ENCODE peak calls at places on chromosomes 3 and 15, in six cellular contexts. L, B, I, Z, W and D are unnamed samples.

GRCh38 chr15:82397817-82398216 is 31.8 kb upstream of the GOLGA6L9 start:
- DNase-seq in B (no peak), L (no peak), I (no peak), W (no peak), Z (no peak), D (no peak)

GRCh38 chr3:123503200-123503599 is 54.3 kb upstream of the ADCY5 start:
- DNase-seq in I (no peak), Z (no peak), B (no peak), W (no peak), L (no peak), D (no peak)

GRCh38 chr15:52718551-52718950 is 39.4 kb upstream of the ATOSA start:
- DNase-seq in L (no peak), W (no peak), I (no peak), Z (no peak), B (no peak), D (no peak)

GRCh38 chr15:74431645-74432044 is 2.1 kb downstream of the SEMA7A start:
- DNase-seq in I (no peak), B (peak), L (no peak), Z (no peak), W (no peak), D (no peak)

GRCh38 chr3:105235785-105236184 is 130.9 kb upstream of the ALCAM start:
- DNase-seq in B (no peak), W (no peak), I (no peak), Z (no peak), L (no peak), D (no peak)

GRCh38 chr3:27219127-27219860 is 149.9 kb downstream of the NEK10 start:
- DNase-seq in I (peak), W (no peak), B (no peak), Z (peak), L (no peak), D (peak)

GRCh38 chr15:80309769-80310384 is 57.9 kb upstream of the CTXND1 start:
- DNase-seq in B (no peak), Z (peak), L (no peak), W (peak), I (peak), D (peak)

GRCh38 chr3:36893137-36893557 is 51.7 kb downstream of the TRANK1 start:
- DNase-seq in L (no peak), Z (peak), B (peak), W (no peak), I (peak), D (no peak)

GRCh38 chr15:60212536-60212935 is 185.2 kb downstream of the ANXA2 start:
- DNase-seq in Z (peak), B (no peak), W (no peak), I (no peak), L (no peak), D (no peak)

GRCh38 chr15:98767692-98768091 is 119.4 kb downstream of the IGF1R start:
- DNase-seq in L (no peak), I (no peak), B (no peak), Z (no peak), W (no peak), D (no peak)

GRCh38 chr15:50321680-50322079 is 33.3 kb downstream of the GABPB1 start:
- DNase-seq in Z (no peak), B (no peak), I (no peak), W (peak), L (no peak), D (no peak)

GRCh38 chr3:117547956-117548550 is 838.5 kb downstream of the TUSC7 start:
- DNase-seq in Z (peak), W (peak), B (no peak), L (no peak), I (no peak), D (peak)

GRCh38 chr3:150975096-150975991 is 2.8 kb upstream of the CLRN1 start:
- DNase-seq in B (no peak), I (no peak), Z (no peak), W (no peak), L (no peak), D (no peak)

GRCh38 chr3:187223799-187224198 is 26.5 kb downstream of the RTP1 start:
- DNase-seq in L (no peak), I (no peak), W (no peak), B (no peak), Z (no peak), D (no peak)

GRCh38 chr3:19213608-19214220 is 65.4 kb downstream of the KCNH8 start:
- DNase-seq in L (no peak), B (no peak), W (no peak), I (no peak), Z (no peak), D (no peak)

DNA sequence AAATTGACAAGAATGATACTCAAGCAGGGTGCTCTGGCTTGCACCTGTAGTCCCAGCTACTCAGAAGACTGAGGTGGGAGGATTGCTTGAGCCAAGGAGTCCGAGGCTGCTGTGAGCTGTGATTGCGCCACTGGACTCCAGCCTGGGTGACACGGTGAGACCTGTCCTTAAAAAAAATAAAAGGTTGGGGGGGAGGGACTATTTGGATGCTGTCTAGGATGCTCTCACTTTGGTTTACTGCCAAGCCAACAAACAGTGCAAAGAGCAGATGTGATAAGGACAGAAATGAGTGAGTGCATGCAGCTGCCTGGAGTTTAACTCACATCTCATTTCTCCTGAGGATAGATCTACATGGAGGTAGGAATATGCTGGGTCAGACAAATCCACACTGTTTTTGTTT is 130.0 kb downstream of the FRMD4B start:
- DNase-seq in Z (no peak), I (no peak), B (no peak), W (no peak), L (no peak), D (no peak)
- TF ChIP-seq CTCF in Z (no peak), I (no peak), B (no peak), W (no peak), L (no peak), D (no peak)

DNA sequence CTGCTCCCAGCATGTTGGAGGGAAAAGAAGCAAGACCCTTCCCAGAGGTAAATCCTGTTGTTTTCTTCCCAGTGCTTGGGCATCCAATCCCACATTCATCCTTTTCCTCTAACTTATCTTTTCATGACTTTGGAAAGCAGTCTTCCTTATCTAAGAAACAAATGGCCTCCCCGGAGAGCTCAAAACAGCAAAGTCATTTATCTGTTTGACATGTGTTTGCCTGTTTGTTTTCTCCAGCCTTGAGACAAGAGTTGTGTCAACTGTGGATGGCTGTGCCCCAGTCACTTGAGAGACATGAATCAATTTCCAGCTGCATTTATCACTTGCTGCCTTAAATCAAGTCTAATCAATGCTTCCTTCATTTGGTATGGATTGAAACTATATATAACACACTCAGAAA is 103.9 kb downstream of the SHQ1 start:
- DNase-seq in Z (no peak), I (no peak), L (no peak), W (no peak), B (no peak), D (no peak)
- TF ChIP-seq CTCF in Z (no peak), I (no peak), L (no peak), W (no peak), B (no peak), D (no peak)

GRCh38 chr3:97940034-97940433 is 32.2 kb downstream of the RIOX2 start:
- DNase-seq in I (peak), L (no peak), W (no peak), B (no peak), Z (peak), D (no peak)
- TF ChIP-seq CTCF in I (no peak), L (no peak), W (no peak), B (peak), Z (no peak), D (no peak)

GRCh38 chr3:72657666-72658065 is 190.6 kb downstream of the SHQ1 start:
- DNase-seq in I (no peak), B (peak), Z (no peak), L (no peak), W (no peak), D (no peak)

GRCh38 chr3:72658466-72659100 is 189.7 kb downstream of the SHQ1 start:
- DNase-seq in I (no peak), W (no peak), Z (no peak), L (no peak), B (no peak), D (no peak)

GRCh38 chr3:72652395-72652794 is 195.8 kb downstream of the SHQ1 start:
- DNase-seq in B (peak), W (no peak), Z (no peak), L (no peak), I (no peak), D (no peak)

GRCh38 chr3:72655151-72655551 is 193.1 kb downstream of the SHQ1 start:
- DNase-seq in B (no peak), Z (no peak), W (no peak), L (no peak), I (no peak), D (no peak)

DNA sequence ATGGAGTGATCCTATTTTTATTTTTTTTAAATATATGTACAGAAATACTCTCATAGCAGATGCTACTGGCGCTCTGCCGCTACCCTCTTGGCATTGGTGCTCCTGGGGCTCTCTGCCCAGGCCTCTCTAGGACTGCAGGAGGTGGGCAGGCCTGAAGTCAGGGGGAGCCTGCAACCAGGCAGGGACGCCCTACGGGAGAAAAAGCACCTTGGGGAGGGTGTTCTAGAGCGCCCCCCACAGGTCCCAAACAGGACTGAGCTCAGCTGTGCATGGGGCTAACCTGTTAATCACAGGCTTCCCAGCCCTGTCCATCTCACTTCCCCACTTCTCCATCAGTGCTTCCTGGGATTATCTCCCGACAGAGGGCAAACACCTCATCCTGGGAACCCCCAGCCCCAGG is 192.5 kb downstream of the SHQ1 start:
- DNase-seq in I (no peak), Z (no peak), B (no peak), W (no peak), L (no peak), D (no peak)
- TF ChIP-seq CTCF in I (no peak), Z (no peak), B (peak), W (no peak), L (no peak), D (no peak)

GRCh38 chr3:42654331-42655201 is 1.1 kb downstream of the ZBTB47 start:
- DNase-seq in Z (peak), I (peak), W (no peak), B (no peak), L (no peak), D (peak)
- TF ChIP-seq CTCF in Z (no peak), I (peak), W (peak), B (no peak), L (no peak), D (no peak)

GRCh38 chr3:20673866-20674265 is 487.9 kb upstream of the SGO1 start:
- DNase-seq in B (no peak), Z (no peak), W (no peak), I (no peak), L (no peak), D (no peak)
- TF ChIP-seq CTCF in B (no peak), Z (no peak), W (no peak), I (no peak), L (no peak), D (no peak)

DNA sequence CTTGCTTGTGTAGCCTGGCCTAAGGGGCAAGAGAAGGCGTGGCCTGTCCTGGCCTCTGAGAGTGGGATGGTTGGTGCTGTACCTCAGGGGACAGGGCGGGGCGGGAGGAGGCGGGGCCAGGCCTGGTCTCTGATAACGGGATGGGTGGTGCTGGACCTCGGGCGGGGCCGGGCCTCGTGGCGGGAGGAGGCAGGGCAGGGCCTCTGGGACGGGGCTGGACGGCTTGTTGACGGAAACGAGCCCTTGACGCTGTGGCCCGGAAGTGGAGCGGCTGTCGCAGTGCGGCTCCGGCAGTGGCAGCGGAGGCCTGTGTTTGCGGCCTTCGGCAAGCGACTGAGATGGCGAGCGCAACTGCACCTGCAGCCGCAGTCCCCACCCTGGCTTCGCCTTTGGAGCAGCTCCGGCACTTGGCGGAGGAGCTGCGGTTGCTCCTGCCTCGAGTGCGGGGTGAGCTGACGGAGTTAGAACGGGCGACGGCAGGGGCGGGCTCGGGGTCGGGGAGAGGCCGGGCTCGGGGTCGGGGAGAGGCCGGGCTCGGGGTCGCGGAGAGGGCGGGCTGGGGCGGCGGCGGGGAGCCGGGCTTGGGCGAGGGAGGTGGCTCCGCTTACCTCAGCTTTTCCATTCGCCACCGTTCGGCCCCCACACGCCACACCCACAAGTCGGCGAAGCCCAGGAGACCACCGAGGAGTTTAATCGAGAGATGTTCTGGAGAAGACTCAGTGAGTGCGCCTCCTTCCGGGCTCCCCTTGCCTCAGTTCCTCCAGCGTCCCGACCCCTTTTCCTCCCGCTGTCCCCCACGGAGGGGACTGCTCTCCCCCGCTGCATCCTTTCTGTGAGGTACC is at the start of gene CCNDBP1:
- DNase-seq in W (peak), B (peak), I (peak), L (peak), Z (peak), D (peak)
- TF ChIP-seq CTCF in W (peak), B (peak), I (peak), L (peak), Z (peak), D (peak)

GRCh38 chr3:134527037-134527436 is 41.2 kb downstream of the CEP63 start:
- DNase-seq in B (peak), I (no peak), W (no peak), Z (peak), L (no peak), D (no peak)
- TF ChIP-seq CTCF in B (peak), I (peak), W (no peak), Z (peak), L (no peak), D (no peak)

DNA sequence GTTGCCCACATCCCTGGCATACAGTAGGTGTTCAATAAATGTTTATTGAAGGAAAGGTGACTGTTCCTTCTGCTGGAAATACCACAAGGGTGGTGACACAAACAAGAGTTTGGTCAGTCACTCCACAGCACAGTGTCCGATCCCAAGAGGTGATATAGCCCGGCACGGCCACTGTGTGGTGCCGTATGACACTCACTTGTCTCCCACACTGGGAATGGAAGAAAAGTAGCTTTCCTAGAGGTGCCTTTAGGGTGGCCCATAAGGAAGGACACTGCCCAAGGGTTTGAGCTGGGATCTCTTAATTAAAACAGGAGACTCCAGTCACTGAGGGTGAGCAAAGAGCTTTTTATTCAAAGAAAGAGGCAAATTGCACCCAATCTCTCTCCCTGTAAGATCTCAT is 40.5 kb downstream of the TGM4 start:
- DNase-seq in Z (peak), W (no peak), L (no peak), B (no peak), I (peak), D (no peak)
- TF ChIP-seq CTCF in Z (peak), W (peak), L (no peak), B (peak), I (peak), D (peak)